ENCODE peak calls at places on chromosomes 16 and 17, in eight cellular contexts. C, O, I, A, K, J, S and Z are unnamed samples.

GRCh38 chr16:4414187-4414909 is 2.0 kb downstream of the CORO7 start:
- DNase-seq in C (peak), O (no peak), I (no peak), A (no peak), K (no peak), J (peak), S (peak), Z (no peak)

GRCh38 chr16:72467157-72467759 is 295.3 kb upstream of the PMFBP1 start:
- DNase-seq in C (no peak), O (no peak), I (no peak), A (no peak), K (no peak), J (no peak), S (no peak), Z (no peak)

GRCh38 chr16:53878216-53878615 is 174.3 kb downstream of the FTO start:
- DNase-seq in C (no peak), O (no peak), I (no peak), A (no peak), K (no peak), J (no peak), S (no peak), Z (no peak)

GRCh38 chr17:32445075-32445427 is 741 bp downstream of the PSMD11 start:
- DNase-seq in C (peak), O (no peak), I (no peak), A (no peak), K (no peak), J (peak), S (peak), Z (no peak)

GRCh38 chr17:67993153-67993997 is 2.9 kb downstream of the C17orf58 start:
- DNase-seq in C (peak), O (peak), I (peak), A (peak), K (no peak), J (peak), S (peak), Z (peak)

GRCh38 chr17:45092932-45093430 is 31.9 kb downstream of the NMT1 start:
- DNase-seq in C (no peak), O (no peak), I (peak), A (peak), K (peak), J (no peak), S (no peak), Z (peak)

GRCh38 chr17:2405247-2405926 is 4.5 kb upstream of the MNT start:
- DNase-seq in C (no peak), O (no peak), I (no peak), A (no peak), K (no peak), J (no peak), S (no peak), Z (no peak)

GRCh38 chr17:80055597-80055996 is 19.2 kb downstream of the CCDC40 start:
- DNase-seq in C (no peak), O (no peak), I (no peak), A (no peak), K (no peak), J (no peak), S (no peak), Z (no peak)

GRCh38 chr17:64174686-64175456 is 44.9 kb upstream of the ERN1 start:
- DNase-seq in C (no peak), O (no peak), I (no peak), A (no peak), K (peak), J (no peak), S (no peak), Z (no peak)

GRCh38 chr16:30024451-30024850 is 1.5 kb downstream of the C16orf92 start:
- DNase-seq in C (no peak), O (no peak), I (no peak), A (no peak), K (no peak), J (no peak), S (no peak), Z (no peak)

GRCh38 chr16:23903001-23903414 is 67.2 kb downstream of the PRKCB start:
- DNase-seq in C (no peak), O (no peak), I (no peak), A (no peak), K (no peak), J (no peak), S (no peak), Z (no peak)

GRCh38 chr17:59361916-59362810 is 30.7 kb downstream of the YPEL2 start:
- DNase-seq in C (peak), O (no peak), I (no peak), A (no peak), K (no peak), J (peak), S (no peak), Z (no peak)

GRCh38 chr17:17216776-17217175 is 10.6 kb upstream of the PLD6 start:
- DNase-seq in C (no peak), O (no peak), I (no peak), A (no peak), K (no peak), J (no peak), S (no peak), Z (no peak)

GRCh38 chr16:50519001-50519400 is 29.2 kb upstream of the NKD1 start:
- DNase-seq in C (no peak), O (no peak), I (peak), A (no peak), K (no peak), J (no peak), S (no peak), Z (no peak)

GRCh38 chr17:17453088-17453487 is 23.7 kb upstream of the MED9 start:
- DNase-seq in C (no peak), O (no peak), I (no peak), A (no peak), K (no peak), J (no peak), S (no peak), Z (no peak)

GRCh38 chr16:31458073-31458834 is 1.0 kb upstream of the ARMC5 start:
- DNase-seq in C (peak), O (no peak), I (peak), A (no peak), K (no peak), J (peak), S (peak), Z (no peak)

GRCh38 chr17:82882715-82883446 is 43.1 kb upstream of the ZNF750 start:
- DNase-seq in C (no peak), O (no peak), I (peak), A (no peak), K (peak), J (peak), S (peak), Z (no peak)

GRCh38 chr17:58643147-58643546 is 48.7 kb downstream of the TEX14 start:
- DNase-seq in C (no peak), O (no peak), I (no peak), A (peak), K (no peak), J (no peak), S (no peak), Z (no peak)

GRCh38 chr16:86396318-86396882 is 113.9 kb upstream of the FOXF1 start:
- DNase-seq in C (no peak), O (no peak), I (no peak), A (no peak), K (no peak), J (no peak), S (no peak), Z (no peak)

GRCh38 chr17:82108038-82108998 is 10.3 kb upstream of the FASN start:
- DNase-seq in C (no peak), O (no peak), I (no peak), A (no peak), K (no peak), J (no peak), S (no peak), Z (no peak)

GRCh38 chr17:56756536-56756935 is 77.2 kb downstream of the C17orf67 start:
- DNase-seq in C (no peak), O (no peak), I (no peak), A (peak), K (no peak), J (no peak), S (no peak), Z (no peak)

GRCh38 chr16:89720520-89720858 is 209 bp downstream of the VPS9D1 start:
- DNase-seq in C (no peak), O (no peak), I (no peak), A (no peak), K (no peak), J (no peak), S (no peak), Z (no peak)

GRCh38 chr16:13453325-13453724 is 466.6 kb upstream of the ERCC4 start:
- DNase-seq in C (no peak), O (no peak), I (peak), A (no peak), K (no peak), J (no peak), S (no peak), Z (no peak)

GRCh38 chr17:45927247-45927646 is 32.9 kb downstream of the MAPT start:
- DNase-seq in C (no peak), O (no peak), I (no peak), A (no peak), K (no peak), J (no peak), S (no peak), Z (no peak)

GRCh38 chr17:76147211-76148014 is 6.4 kb upstream of the FOXJ1 start:
- DNase-seq in C (no peak), O (no peak), I (no peak), A (no peak), K (no peak), J (no peak), S (no peak), Z (no peak)

GRCh38 chr17:27526603-27527002 is 70.4 kb downstream of the KSR1 start:
- DNase-seq in C (no peak), O (no peak), I (no peak), A (no peak), K (no peak), J (no peak), S (no peak), Z (no peak)

GRCh38 chr17:82602986-82603385 is 45.3 kb downstream of the WDR45B start:
- DNase-seq in C (no peak), O (no peak), I (no peak), A (no peak), K (no peak), J (no peak), S (no peak), Z (no peak)

GRCh38 chr17:15263206-15263579 is 1.9 kb downstream of the PMP22 start:
- DNase-seq in C (no peak), O (no peak), I (peak), A (no peak), K (peak), J (no peak), S (no peak), Z (peak)

GRCh38 chr16:84150926-84151325 is 5.8 kb downstream of the DNAAF1 start:
- DNase-seq in C (no peak), O (no peak), I (no peak), A (no peak), K (no peak), J (no peak), S (no peak), Z (no peak)

GRCh38 chr16:58054289-58054688 is 28.7 kb downstream of the MMP15 start:
- DNase-seq in C (no peak), O (no peak), I (no peak), A (no peak), K (no peak), J (no peak), S (no peak), Z (no peak)

GRCh38 chr16:51872536-51872935 is 674.4 kb downstream of the TOX3 start:
- DNase-seq in C (no peak), O (no peak), I (no peak), A (no peak), K (no peak), J (no peak), S (no peak), Z (no peak)

GRCh38 chr17:41618341-41619161 is 5.8 kb downstream of the KRT17 start:
- DNase-seq in C (no peak), O (no peak), I (peak), A (no peak), K (no peak), J (no peak), S (no peak), Z (no peak)

GRCh38 chr16:11301645-11302513 is 20.7 kb upstream of the PRM1 start:
- DNase-seq in C (no peak), O (no peak), I (no peak), A (no peak), K (no peak), J (no peak), S (no peak), Z (no peak)

GRCh38 chr16:14529010-14529669 is 100.9 kb downstream of the PARN start:
- DNase-seq in C (peak), O (peak), I (peak), A (no peak), K (peak), J (peak), S (peak), Z (peak)

GRCh38 chr16:20610892-20611349 is 34.8 kb upstream of the ACSM2B start:
- DNase-seq in C (no peak), O (no peak), I (no peak), A (no peak), K (no peak), J (no peak), S (no peak), Z (no peak)

GRCh38 chr17:83199500-83200201 is 120.2 kb downstream of the METRNL start:
- DNase-seq in C (peak), O (no peak), I (peak), A (no peak), K (peak), J (no peak), S (peak), Z (peak)

GRCh38 chr17:34580685-34581445 is 1.5 kb downstream of the TMEM132E start:
- DNase-seq in C (no peak), O (no peak), I (no peak), A (no peak), K (no peak), J (no peak), S (no peak), Z (no peak)